ENCODE peak calls at places on chromosomes 3 and 15, in four cellular contexts. H is T-helper 9 cell, K is KBM-7, X is AG09309. Y is an unnamed sample.

GRCh38 chr15:75921732-75922703 is 18.3 kb downstream of the FBXO22 start:
- DNase-seq in H (no peak), K (peak; percentile 86), X (peak; percentile 29), Y (peak; percentile 69)

GRCh38 chr3:73433079-73433478 is 191.7 kb downstream of the PDZRN3 start:
- DNase-seq in H (no peak), K (no peak), X (no peak), Y (no peak)

GRCh38 chr15:60471314-60471713 is 7.6 kb downstream of the ICE2 start:
- DNase-seq in H (no peak), K (no peak), X (no peak), Y (no peak)

GRCh38 chr3:126459111-126459762 is 16.5 kb downstream of the ZXDC start:
- DNase-seq in H (no peak), K (no peak), X (no peak), Y (no peak)

GRCh38 chr15:65393557-65393956 is 15.8 kb upstream of the IGDCC3 start:
- DNase-seq in H (no peak), K (no peak), X (no peak), Y (no peak)

GRCh38 chr3:100260081-100260684 is 609 bp upstream of the TBC1D23 start:
- DNase-seq in H (no peak), K (no peak), X (no peak), Y (no peak)

GRCh38 chr3:35393916-35394315 is 245.4 kb upstream of the ARPP21 start:
- DNase-seq in H (no peak), K (no peak), X (no peak), Y (no peak)

GRCh38 chr15:52485290-52485689 is 43.4 kb downstream of the MYO5A start:
- DNase-seq in H (no peak), K (no peak), X (no peak), Y (no peak)

GRCh38 chr3:132418916-132419315 is 1.6 kb downstream of the DNAJC13 start:
- DNase-seq in H (no peak), K (peak; percentile 28), X (no peak), Y (peak; percentile 57)

GRCh38 chr3:132321321-132321720 is 4.1 kb downstream of the ACP3 start:
- DNase-seq in H (no peak), K (no peak), X (no peak), Y (no peak)

GRCh38 chr3:115814778-115815380 is 191.6 kb downstream of the GAP43 start:
- DNase-seq in H (peak; percentile 67), K (peak; percentile 68), X (no peak), Y (peak; percentile 76)

GRCh38 chr3:26721047-26721446 is 98.5 kb downstream of the LRRC3B start:
- DNase-seq in H (no peak), K (no peak), X (no peak), Y (no peak)

GRCh38 chr15:92711457-92711831 is 55.9 kb upstream of the FAM174B start:
- DNase-seq in H (no peak), K (no peak), X (no peak), Y (no peak)

GRCh38 chr15:78878356-78878755 is 5.7 kb downstream of the MORF4L1 start:
- DNase-seq in H (no peak), K (peak; percentile 55), X (no peak), Y (no peak)

GRCh38 chr3:45488581-45488980 is 100.2 kb downstream of the LARS2 start:
- DNase-seq in H (no peak), K (no peak), X (no peak), Y (no peak)

GRCh38 chr3:135944831-135945230 is 20.7 kb upstream of the PPP2R3A start:
- DNase-seq in H (no peak), K (no peak), X (no peak), Y (no peak)

GRCh38 chr15:82043130-82043673 is 2.6 kb downstream of the MEX3B start:
- DNase-seq in H (no peak), K (peak; percentile 80), X (no peak), Y (no peak)

GRCh38 chr3:39519076-39519475 is 51.6 kb downstream of the MOBP start:
- DNase-seq in H (no peak), K (no peak), X (no peak), Y (no peak)

GRCh38 chr15:83284563-83285283 is at the start of gene BNC1:
- DNase-seq in H (no peak), K (no peak), X (no peak), Y (no peak)

GRCh38 chr3:108001457-108001856 is 89.4 kb downstream of the CD47 start:
- DNase-seq in H (no peak), K (no peak), X (no peak), Y (no peak)

GRCh38 chr3:149221783-149222517 is at the start of gene CP:
- DNase-seq in H (no peak), K (no peak), X (no peak), Y (no peak)

GRCh38 chr3:111585214-111585613 is 9.9 kb downstream of the ZBED2 start:
- DNase-seq in H (no peak), K (no peak), X (no peak), Y (no peak)

GRCh38 chr3:49841126-49841525 is 15.2 kb downstream of the TRAIP start:
- DNase-seq in H (no peak), K (peak; percentile 68), X (no peak), Y (peak; percentile 82)

GRCh38 chr3:185699927-185700326 is 113.8 kb downstream of the SENP2 start:
- DNase-seq in H (no peak), K (no peak), X (no peak), Y (no peak)

GRCh38 chr15:57321973-57322601 is 54.2 kb upstream of the CGNL1 start:
- DNase-seq in H (no peak), K (peak; percentile 86), X (no peak), Y (no peak)

GRCh38 chr15:77753238-77753873 is 120.6 kb upstream of the LINGO1 start:
- DNase-seq in H (no peak), K (peak; percentile 57), X (no peak), Y (peak; percentile 63)

GRCh38 chr15:75097939-75098338 is 74.5 kb downstream of the PPCDC start:
- DNase-seq in H (no peak), K (no peak), X (no peak), Y (no peak)

GRCh38 chr3:98333989-98334606 is 19.6 kb upstream of the OR5K4 start:
- DNase-seq in H (no peak), K (no peak), X (no peak), Y (peak; percentile 50)

GRCh38 chr3:138180375-138181029 is 5.8 kb upstream of the DBR1 start:
- DNase-seq in H (peak; percentile 10), K (peak; percentile 51), X (no peak), Y (peak; percentile 71)

GRCh38 chr3:113495035-113495434 is 19.9 kb downstream of the SPICE1 start:
- DNase-seq in H (peak; percentile 14), K (peak; percentile 51), X (no peak), Y (peak; percentile 70)

GRCh38 chr3:188052966-188053340 is 101.0 kb upstream of the LPP start:
- DNase-seq in H (no peak), K (no peak), X (no peak), Y (no peak)

GRCh38 chr3:16801223-16801622 is 83.5 kb upstream of the PLCL2 start:
- DNase-seq in H (no peak), K (peak; percentile 83), X (no peak), Y (no peak)

GRCh38 chr15:66875588-66876422 is 173.8 kb downstream of the SMAD6 start:
- DNase-seq in H (no peak), K (no peak), X (no peak), Y (peak; percentile 65)

GRCh38 chr3:46695962-46696922 is 2.8 kb upstream of the ALS2CL start:
- DNase-seq in H (no peak), K (no peak), X (peak; percentile 4), Y (no peak)

GRCh38 chr3:115245899-115246298 is 98.8 kb upstream of the ZBTB20 start:
- DNase-seq in H (no peak), K (no peak), X (no peak), Y (no peak)

GRCh38 chr3:66163222-66163621 is 57.6 kb upstream of the SLC25A26 start:
- DNase-seq in H (no peak), K (no peak), X (no peak), Y (no peak)